ENCODE peak calls at places on chromosome 1, in nine cellular contexts. One of them, this sample, is unnamed.

GRCh38 chr1:50704126-50704525 is 255.9 kb downstream of the FAF1 start:
- DNase-seq in suprapubic skin: no peak
- DNase-seq in HCT116: peak
- DNase-seq in upper lobe of left lung: no peak
- DNase-seq in sigmoid colon: no peak
- DNase-seq in vagina: no peak
- DNase-seq in H1: no peak
- DNase-seq in spleen: no peak
- DNase-seq in prostate gland: peak
- DNase-seq in this sample: peak

GRCh38 chr1:159988006-159988405 is 34.0 kb upstream of the SLAMF9 start:
- DNase-seq in suprapubic skin: no peak
- DNase-seq in HCT116: no peak
- DNase-seq in upper lobe of left lung: no peak
- DNase-seq in sigmoid colon: no peak
- DNase-seq in vagina: peak
- DNase-seq in H1: no peak
- DNase-seq in spleen: no peak
- DNase-seq in prostate gland: no peak
- DNase-seq in this sample: no peak

GRCh38 chr1:216119600-216119999 is 303.6 kb downstream of the USH2A start:
- DNase-seq in suprapubic skin: no peak
- DNase-seq in HCT116: peak
- DNase-seq in upper lobe of left lung: no peak
- DNase-seq in sigmoid colon: no peak
- DNase-seq in vagina: no peak
- DNase-seq in H1: no peak
- DNase-seq in spleen: no peak
- DNase-seq in prostate gland: no peak
- DNase-seq in this sample: no peak

GRCh38 chr1:64745181-64745985 is 508 bp downstream of the RAVER2 start:
- DNase-seq in suprapubic skin: peak
- DNase-seq in HCT116: no peak
- DNase-seq in upper lobe of left lung: no peak
- DNase-seq in sigmoid colon: peak
- DNase-seq in vagina: no peak
- DNase-seq in H1: peak
- DNase-seq in spleen: peak
- DNase-seq in prostate gland: peak
- DNase-seq in this sample: peak

GRCh38 chr1:147597010-147597409 is 55.7 kb downstream of the BCL9 start:
- DNase-seq in suprapubic skin: no peak
- DNase-seq in HCT116: no peak
- DNase-seq in upper lobe of left lung: no peak
- DNase-seq in sigmoid colon: no peak
- DNase-seq in vagina: no peak
- DNase-seq in H1: no peak
- DNase-seq in spleen: no peak
- DNase-seq in prostate gland: no peak
- DNase-seq in this sample: no peak

GRCh38 chr1:97870574-97870973 is 50.3 kb downstream of the DPYD start:
- DNase-seq in suprapubic skin: no peak
- DNase-seq in HCT116: no peak
- DNase-seq in upper lobe of left lung: no peak
- DNase-seq in sigmoid colon: no peak
- DNase-seq in vagina: no peak
- DNase-seq in H1: no peak
- DNase-seq in spleen: no peak
- DNase-seq in prostate gland: no peak
- DNase-seq in this sample: no peak

GRCh38 chr1:241423541-241424479 is 66.8 kb upstream of the RGS7 start:
- DNase-seq in suprapubic skin: no peak
- DNase-seq in HCT116: no peak
- DNase-seq in upper lobe of left lung: peak
- DNase-seq in sigmoid colon: no peak
- DNase-seq in vagina: no peak
- DNase-seq in H1: peak
- DNase-seq in spleen: peak
- DNase-seq in prostate gland: no peak
- DNase-seq in this sample: peak

GRCh38 chr1:34825455-34826081 is 32.8 kb downstream of the GJA4 start:
- DNase-seq in suprapubic skin: no peak
- DNase-seq in HCT116: no peak
- DNase-seq in upper lobe of left lung: peak
- DNase-seq in sigmoid colon: no peak
- DNase-seq in vagina: peak
- DNase-seq in H1: peak
- DNase-seq in spleen: no peak
- DNase-seq in prostate gland: no peak
- DNase-seq in this sample: no peak

GRCh38 chr1:188023206-188023605 is 1194.5 kb downstream of the PLA2G4A start:
- DNase-seq in suprapubic skin: no peak
- DNase-seq in HCT116: no peak
- DNase-seq in upper lobe of left lung: no peak
- DNase-seq in sigmoid colon: no peak
- DNase-seq in vagina: no peak
- DNase-seq in H1: no peak
- DNase-seq in spleen: no peak
- DNase-seq in prostate gland: no peak
- DNase-seq in this sample: no peak

GRCh38 chr1:201585099-201585498 is 46.2 kb downstream of the NAV1 start:
- DNase-seq in suprapubic skin: no peak
- DNase-seq in HCT116: no peak
- DNase-seq in upper lobe of left lung: no peak
- DNase-seq in sigmoid colon: no peak
- DNase-seq in vagina: no peak
- DNase-seq in H1: no peak
- DNase-seq in spleen: no peak
- DNase-seq in prostate gland: no peak
- DNase-seq in this sample: no peak

GRCh38 chr1:178632619-178633018 is 92.4 kb upstream of the RALGPS2 start:
- DNase-seq in suprapubic skin: no peak
- DNase-seq in HCT116: no peak
- DNase-seq in upper lobe of left lung: no peak
- DNase-seq in sigmoid colon: no peak
- DNase-seq in vagina: no peak
- DNase-seq in H1: no peak
- DNase-seq in spleen: no peak
- DNase-seq in prostate gland: no peak
- DNase-seq in this sample: no peak

GRCh38 chr1:235646463-235646862 is 3.1 kb downstream of the GNG4 start:
- DNase-seq in suprapubic skin: no peak
- DNase-seq in HCT116: no peak
- DNase-seq in upper lobe of left lung: no peak
- DNase-seq in sigmoid colon: peak
- DNase-seq in vagina: no peak
- DNase-seq in H1: no peak
- DNase-seq in spleen: peak
- DNase-seq in prostate gland: no peak
- DNase-seq in this sample: no peak

GRCh38 chr1:67646145-67647035 is 38.6 kb upstream of the GADD45A start:
- DNase-seq in suprapubic skin: no peak
- DNase-seq in HCT116: no peak
- DNase-seq in upper lobe of left lung: no peak
- DNase-seq in sigmoid colon: no peak
- DNase-seq in vagina: no peak
- DNase-seq in H1: no peak
- DNase-seq in spleen: no peak
- DNase-seq in prostate gland: peak
- DNase-seq in this sample: no peak

GRCh38 chr1:184684285-184685077 is 70.2 kb downstream of the EDEM3 start:
- DNase-seq in suprapubic skin: no peak
- DNase-seq in HCT116: no peak
- DNase-seq in upper lobe of left lung: peak
- DNase-seq in sigmoid colon: no peak
- DNase-seq in vagina: no peak
- DNase-seq in H1: no peak
- DNase-seq in spleen: no peak
- DNase-seq in prostate gland: no peak
- DNase-seq in this sample: no peak

GRCh38 chr1:195415584-195415983 is 1192.7 kb downstream of the KCNT2 start:
- DNase-seq in suprapubic skin: no peak
- DNase-seq in HCT116: no peak
- DNase-seq in upper lobe of left lung: no peak
- DNase-seq in sigmoid colon: no peak
- DNase-seq in vagina: no peak
- DNase-seq in H1: no peak
- DNase-seq in spleen: no peak
- DNase-seq in prostate gland: no peak
- DNase-seq in this sample: no peak

GRCh38 chr1:217943361-217943760 is 312.2 kb downstream of the SPATA17 start:
- DNase-seq in suprapubic skin: no peak
- DNase-seq in HCT116: no peak
- DNase-seq in upper lobe of left lung: no peak
- DNase-seq in sigmoid colon: no peak
- DNase-seq in vagina: no peak
- DNase-seq in H1: no peak
- DNase-seq in spleen: no peak
- DNase-seq in prostate gland: no peak
- DNase-seq in this sample: no peak

GRCh38 chr1:2968471-2968881 is 52.8 kb upstream of the ACTRT2 start:
- DNase-seq in suprapubic skin: peak
- DNase-seq in HCT116: no peak
- DNase-seq in upper lobe of left lung: peak
- DNase-seq in sigmoid colon: peak
- DNase-seq in vagina: no peak
- DNase-seq in H1: no peak
- DNase-seq in spleen: peak
- DNase-seq in prostate gland: no peak
- DNase-seq in this sample: no peak

DNA sequence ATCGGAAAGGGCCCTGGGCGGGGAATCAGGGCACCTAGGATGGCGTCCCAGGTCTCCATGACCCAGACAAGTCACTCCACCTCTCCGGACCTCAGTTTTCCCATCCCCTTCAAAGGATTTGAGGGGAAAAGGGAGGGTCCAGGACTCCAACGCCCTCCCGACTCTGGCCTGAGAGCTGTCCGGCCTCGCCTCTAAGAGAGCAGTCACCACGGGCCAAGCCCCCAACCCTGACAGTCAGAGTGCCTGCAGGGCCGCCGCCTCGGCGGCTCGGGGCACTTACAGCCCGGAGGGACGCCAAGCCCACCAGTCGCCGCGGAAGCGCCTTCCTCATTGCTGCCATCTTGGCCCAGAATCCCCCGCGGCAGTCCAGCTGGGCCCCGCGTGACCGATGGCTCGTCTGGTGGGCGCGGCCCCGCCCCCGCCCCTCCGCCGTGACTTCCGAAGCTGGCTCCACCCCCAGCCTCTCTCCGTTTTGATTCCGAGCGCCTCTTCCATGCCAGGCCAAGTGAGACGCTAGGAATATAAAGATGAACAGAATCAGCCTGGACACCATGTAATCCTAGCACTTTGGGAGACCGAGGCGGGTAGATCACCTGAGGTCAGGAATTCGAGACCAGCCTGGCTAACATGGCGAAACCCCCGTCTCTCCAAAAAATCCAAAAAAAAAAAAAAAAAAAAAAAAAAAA is at the start of gene HMGCL:
- DNase-seq in suprapubic skin: peak
- DNase-seq in HCT116: peak
- DNase-seq in upper lobe of left lung: peak
- DNase-seq in sigmoid colon: peak
- DNase-seq in vagina: no peak
- DNase-seq in H1: peak
- DNase-seq in spleen: peak
- DNase-seq in prostate gland: peak
- DNase-seq in this sample: peak
- TF ChIP-seq POLR2A in suprapubic skin: no peak
- TF ChIP-seq POLR2A in HCT116: peak
- TF ChIP-seq POLR2A in upper lobe of left lung: peak
- TF ChIP-seq POLR2A in sigmoid colon: peak
- TF ChIP-seq POLR2A in vagina: no peak
- TF ChIP-seq POLR2A in H1: peak
- TF ChIP-seq POLR2A in spleen: peak
- TF ChIP-seq POLR2A in prostate gland: peak
- TF ChIP-seq POLR2A in this sample: peak

DNA sequence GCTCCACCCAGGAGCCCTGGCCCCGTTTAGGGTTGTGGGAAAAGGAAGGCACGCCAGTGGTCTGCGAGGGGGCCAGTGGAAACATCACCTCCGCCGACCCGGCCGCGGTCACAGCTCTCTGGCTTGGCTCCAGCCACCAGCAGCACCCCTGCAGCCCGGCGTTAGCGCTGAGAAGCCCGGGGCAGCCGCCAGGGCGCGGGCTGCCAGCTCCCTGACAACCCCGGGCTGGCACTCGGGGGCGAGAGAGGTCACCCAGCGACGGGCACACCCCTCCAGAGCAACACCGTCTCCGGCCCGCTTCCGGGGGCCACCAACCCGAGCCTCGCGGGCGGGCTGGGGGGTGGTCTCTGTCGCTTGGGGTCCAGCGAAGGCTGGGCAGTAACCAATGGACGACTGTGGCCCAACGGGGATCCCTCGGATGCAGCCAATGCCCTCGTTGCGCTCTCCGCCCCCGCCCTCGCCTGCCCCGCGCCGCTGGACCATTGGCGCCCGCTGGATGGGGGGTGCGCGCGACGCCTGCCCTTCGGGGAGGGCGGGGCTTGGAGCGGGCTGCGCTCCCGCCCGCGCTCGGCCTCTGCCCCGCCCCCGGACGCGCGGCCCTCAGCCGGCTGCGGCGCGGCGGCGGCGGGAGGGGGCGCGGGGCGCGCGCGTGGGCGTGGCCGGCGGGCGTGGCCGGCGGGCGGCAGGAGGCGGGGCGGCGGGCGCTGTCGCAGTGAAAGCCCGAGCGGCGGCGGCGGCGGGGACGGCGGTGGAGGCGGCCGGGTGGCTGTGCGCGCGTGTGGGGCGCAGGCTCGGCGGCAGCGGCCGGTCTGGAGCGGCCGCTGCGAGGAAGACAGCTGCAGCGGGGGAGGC is at the start of gene MAN1C1:
- DNase-seq in suprapubic skin: peak
- DNase-seq in HCT116: peak
- DNase-seq in upper lobe of left lung: peak
- DNase-seq in sigmoid colon: peak
- DNase-seq in vagina: no peak
- DNase-seq in H1: peak
- DNase-seq in spleen: peak
- DNase-seq in prostate gland: peak
- DNase-seq in this sample: peak
- TF ChIP-seq POLR2AphosphoS5 in suprapubic skin: peak
- TF ChIP-seq POLR2AphosphoS5 in HCT116: peak
- TF ChIP-seq POLR2AphosphoS5 in upper lobe of left lung: peak
- TF ChIP-seq POLR2AphosphoS5 in sigmoid colon: peak
- TF ChIP-seq POLR2AphosphoS5 in vagina: peak
- TF ChIP-seq POLR2AphosphoS5 in H1: no peak
- TF ChIP-seq POLR2AphosphoS5 in spleen: peak
- TF ChIP-seq POLR2AphosphoS5 in prostate gland: peak
- TF ChIP-seq POLR2AphosphoS5 in this sample: no peak

GRCh38 chr1:77888071-77888428 is 374 bp upstream of the NEXN start:
- DNase-seq in suprapubic skin: no peak
- DNase-seq in HCT116: no peak
- DNase-seq in upper lobe of left lung: no peak
- DNase-seq in sigmoid colon: no peak
- DNase-seq in vagina: no peak
- DNase-seq in H1: no peak
- DNase-seq in spleen: no peak
- DNase-seq in prostate gland: no peak
- DNase-seq in this sample: peak
- TF ChIP-seq POLR2A in suprapubic skin: no peak
- TF ChIP-seq POLR2A in HCT116: no peak
- TF ChIP-seq POLR2A in upper lobe of left lung: no peak
- TF ChIP-seq POLR2A in sigmoid colon: no peak
- TF ChIP-seq POLR2A in vagina: no peak
- TF ChIP-seq POLR2A in H1: no peak
- TF ChIP-seq POLR2A in spleen: no peak
- TF ChIP-seq POLR2A in prostate gland: no peak
- TF ChIP-seq POLR2A in this sample: no peak

GRCh38 chr1:24536391-24536840 is 19.5 kb upstream of the NCMAP start:
- DNase-seq in suprapubic skin: no peak
- DNase-seq in HCT116: peak
- DNase-seq in upper lobe of left lung: no peak
- DNase-seq in sigmoid colon: no peak
- DNase-seq in vagina: no peak
- DNase-seq in H1: no peak
- DNase-seq in spleen: peak
- DNase-seq in prostate gland: no peak
- DNase-seq in this sample: no peak
- TF ChIP-seq POLR2AphosphoS5 in suprapubic skin: no peak
- TF ChIP-seq POLR2AphosphoS5 in HCT116: no peak
- TF ChIP-seq POLR2AphosphoS5 in upper lobe of left lung: peak
- TF ChIP-seq POLR2AphosphoS5 in sigmoid colon: peak
- TF ChIP-seq POLR2AphosphoS5 in vagina: no peak
- TF ChIP-seq POLR2AphosphoS5 in H1: no peak
- TF ChIP-seq POLR2AphosphoS5 in spleen: no peak
- TF ChIP-seq POLR2AphosphoS5 in prostate gland: peak
- TF ChIP-seq POLR2AphosphoS5 in this sample: no peak

This sample was measured in GM12892.